ENCODE peak calls at places on chromosomes 2 and 18, in eight cellular contexts. R is putamen; S is stimulated activated CD4-positive, alpha-beta T cell treated with anti-CD3 and anti-CD28 coated beads, Interleukin-15, amount 100 ng/mL, for 1 hour; A is stimulated activated CD8-positive, alpha-beta memory T cell treated with anti-CD3 and anti-CD28 coated beads, Interleukin-7, amount 100 ng/mL, for 48 hours; L is breast epithelium; K is sigmoid colon; C is RCC 7860; O is activated T-helper 1 cell treated with anti-CD3 and anti-CD28 coated beads, Interleukin-2, amount 50 U/mL, for 16 hours. E is an unnamed sample.

GRCh38 chr2:20506281-20506685 is 59.4 kb downstream of the RHOB start:
- DNase-seq in R (no peak), S (no peak), A (no peak), L (no peak), K (peak; percentile 43), C (peak; percentile 32), O (no peak), E (no peak)

GRCh38 chr2:239039479-239039861 is 191.6 kb downstream of the TWIST2 start:
- DNase-seq in R (no peak), S (no peak), A (no peak), L (no peak), K (peak; percentile 46), C (no peak), O (no peak), E (no peak)

GRCh38 chr2:222904557-222905258 is 43.9 kb downstream of the ACSL3 start:
- DNase-seq in R (no peak), S (no peak), A (no peak), L (no peak), K (no peak), C (no peak), O (no peak), E (no peak)

GRCh38 chr18:54117853-54118773 is 106.4 kb downstream of the MBD2 start:
- DNase-seq in R (no peak), S (no peak), A (no peak), L (no peak), K (no peak), C (no peak), O (no peak), E (no peak)

GRCh38 chr2:174327958-174328308 is 6.8 kb upstream of the SP9 start:
- DNase-seq in R (no peak), S (no peak), A (no peak), L (no peak), K (no peak), C (no peak), O (no peak), E (no peak)

GRCh38 chr18:47594621-47595086 is 335.8 kb downstream of the SMAD2 start:
- DNase-seq in R (peak; percentile 35), S (no peak), A (no peak), L (no peak), K (no peak), C (no peak), O (no peak), E (no peak)

GRCh38 chr2:9392895-9393757 is 30.2 kb downstream of the ITGB1BP1 start:
- DNase-seq in R (no peak), S (no peak), A (no peak), L (no peak), K (peak; percentile 38), C (no peak), O (no peak), E (peak; percentile 42)

GRCh38 chr2:140567734-140568133 is 1563.1 kb downstream of the LRP1B start:
- DNase-seq in R (no peak), S (no peak), A (no peak), L (no peak), K (no peak), C (no peak), O (no peak), E (no peak)

GRCh38 chr2:190563109-190563508 is 28.6 kb upstream of the NEMP2 start:
- DNase-seq in R (no peak), S (peak; percentile 27), A (peak; percentile 28), L (no peak), K (no peak), C (no peak), O (peak; percentile 19), E (no peak)

GRCh38 chr18:73784853-73785252 is 362.8 kb downstream of the FBXO15 start:
- DNase-seq in R (no peak), S (no peak), A (no peak), L (no peak), K (no peak), C (no peak), O (no peak), E (no peak)

GRCh38 chr18:63553117-63553516 is 10.9 kb downstream of the SERPINB12 start:
- DNase-seq in R (peak; percentile 6), S (no peak), A (no peak), L (no peak), K (no peak), C (no peak), O (no peak), E (no peak)

GRCh38 chr2:143575340-143575739 is 446.1 kb downstream of the ARHGAP15 start:
- DNase-seq in R (no peak), S (no peak), A (no peak), L (no peak), K (no peak), C (no peak), O (no peak), E (peak; percentile 19)

GRCh38 chr2:130766037-130766436 is 10.7 kb downstream of the AMER3 start:
- DNase-seq in R (no peak), S (no peak), A (no peak), L (no peak), K (no peak), C (no peak), O (no peak), E (no peak)

GRCh38 chr2:28610583-28611201 is 114.8 kb downstream of the PLB1 start:
- DNase-seq in R (no peak), S (no peak), A (peak; percentile 53), L (no peak), K (no peak), C (peak; percentile 100), O (no peak), E (no peak)

GRCh38 chr2:196481323-196481695 is 158.2 kb upstream of the CCDC150 start:
- DNase-seq in R (no peak), S (no peak), A (no peak), L (no peak), K (no peak), C (no peak), O (no peak), E (no peak)

GRCh38 chr18:23071285-23071684 is 64.0 kb upstream of the CABLES1 start:
- DNase-seq in R (no peak), S (peak; percentile 35), A (peak; percentile 70), L (no peak), K (peak; percentile 70), C (peak; percentile 21), O (peak; percentile 59), E (no peak)

GRCh38 chr2:192010073-192010472 is 163.2 kb upstream of the CAVIN2 start:
- DNase-seq in R (no peak), S (no peak), A (no peak), L (no peak), K (no peak), C (no peak), O (no peak), E (no peak)

GRCh38 chr2:72117718-72118117 is 29.9 kb downstream of the CYP26B1 start:
- DNase-seq in R (no peak), S (no peak), A (no peak), L (no peak), K (no peak), C (no peak), O (no peak), E (no peak)

GRCh38 chr2:60882971-60883753 is 1.8 kb downstream of the REL start:
- DNase-seq in R (peak; percentile 19), S (no peak), A (no peak), L (no peak), K (no peak), C (peak; percentile 3), O (no peak), E (no peak)

GRCh38 chr2:184599054-184599874 is 935 bp downstream of the ZNF804A start:
- DNase-seq in R (peak; percentile 11), S (no peak), A (no peak), L (no peak), K (no peak), C (no peak), O (no peak), E (peak; percentile 12)

GRCh38 chr2:64978514-64979268 is 10.5 kb upstream of the SLC1A4 start:
- DNase-seq in R (no peak), S (no peak), A (no peak), L (no peak), K (no peak), C (peak; percentile 24), O (no peak), E (no peak)

GRCh38 chr2:30201990-30202389 is 29.3 kb upstream of the LBH start:
- DNase-seq in R (peak; percentile 30), S (no peak), A (no peak), L (no peak), K (peak; percentile 86), C (no peak), O (no peak), E (no peak)

GRCh38 chr2:33208400-33208799 is 261.6 kb downstream of the LTBP1 start:
- DNase-seq in R (no peak), S (no peak), A (no peak), L (no peak), K (no peak), C (no peak), O (no peak), E (no peak)

GRCh38 chr18:44568986-44569385 is 111.7 kb upstream of the SETBP1 start:
- DNase-seq in R (no peak), S (no peak), A (no peak), L (no peak), K (no peak), C (no peak), O (no peak), E (no peak)

GRCh38 chr18:77052297-77052645 is 80.3 kb downstream of the MBP start:
- DNase-seq in R (peak; percentile 92), S (no peak), A (no peak), L (no peak), K (no peak), C (no peak), O (no peak), E (no peak)

E was measured in HEK293T.